ENCODE peak calls at places on chromosomes 12 and 14, in seven cellular contexts. P is hypothalamus; R is stimulated activated CD4-positive, alpha-beta T cell treated with anti-CD3 and anti-CD28 coated beads, Interleukin-2, amount 100 ng/mL, for 4 hours; L is C1 segment of cervical spinal cord; W is CD4-positive, alpha-beta memory T cell; J is GM03348; U is activated CD4-positive, alpha-beta T cell treated with anti-CD3 and anti-CD28 coated beads for 24 hours. Y is an unnamed sample.

GRCh38 chr12:14768823-14769405 is 34.4 kb downstream of the WBP11 start:
- DNase-seq in P (no peak), R (peak; percentile 7), L (no peak), W (peak; percentile 20), J (peak; percentile 6), U (no peak), Y (no peak)

GRCh38 chr14:90554341-90554740 is 157.5 kb downstream of the CALM1 start:
- DNase-seq in P (peak; percentile 87), R (no peak), L (peak; percentile 85), W (no peak), J (no peak), U (no peak), Y (no peak)

GRCh38 chr12:109029411-109029810 is 8.5 kb upstream of the SVOP start:
- DNase-seq in P (no peak), R (no peak), L (no peak), W (no peak), J (no peak), U (no peak), Y (no peak)

GRCh38 chr14:89279649-89280232 is 137.3 kb downstream of the FOXN3 start:
- DNase-seq in P (no peak), R (no peak), L (no peak), W (no peak), J (no peak), U (no peak), Y (no peak)

GRCh38 chr14:90523544-90523943 is 126.7 kb downstream of the CALM1 start:
- DNase-seq in P (no peak), R (no peak), L (no peak), W (no peak), J (peak; percentile 67), U (no peak), Y (peak; percentile 59)

GRCh38 chr14:64706552-64707193 is 2.4 kb downstream of the PLEKHG3 start:
- DNase-seq in P (peak; percentile 91), R (no peak), L (peak; percentile 84), W (no peak), J (no peak), U (no peak), Y (no peak)

GRCh38 chr12:79020106-79020505 is 155.5 kb downstream of the SYT1 start:
- DNase-seq in P (no peak), R (no peak), L (no peak), W (no peak), J (no peak), U (no peak), Y (peak; percentile 41)

GRCh38 chr14:52948039-52948438 is 2.8 kb downstream of the FERMT2 start:
- DNase-seq in P (no peak), R (no peak), L (no peak), W (no peak), J (no peak), U (no peak), Y (no peak)

GRCh38 chr14:76968621-76969063 is 59.9 kb downstream of the IRF2BPL start:
- DNase-seq in P (no peak), R (no peak), L (no peak), W (no peak), J (no peak), U (no peak), Y (no peak)

GRCh38 chr14:61620130-61620946 is 75.0 kb upstream of the HIF1A start:
- DNase-seq in P (no peak), R (peak; percentile 29), L (peak; percentile 6), W (no peak), J (peak; percentile 81), U (peak; percentile 32), Y (peak; percentile 58)

GRCh38 chr14:96213871-96214465 is 9.3 kb downstream of the BDKRB2 start:
- DNase-seq in P (no peak), R (no peak), L (no peak), W (no peak), J (no peak), U (no peak), Y (no peak)

GRCh38 chr14:52998376-52999010 is 47.6 kb upstream of the FERMT2 start:
- DNase-seq in P (no peak), R (no peak), L (no peak), W (no peak), J (peak; percentile 80), U (no peak), Y (no peak)

GRCh38 chr12:5648692-5649338 is 216.9 kb downstream of the NTF3 start:
- DNase-seq in P (no peak), R (no peak), L (no peak), W (no peak), J (peak; percentile 54), U (no peak), Y (peak; percentile 8)

GRCh38 chr14:45253070-45253753 is at the start of gene MIS18BP1:
- DNase-seq in P (peak; percentile 82), R (peak; percentile 89), L (peak; percentile 91), W (peak; percentile 94), J (peak; percentile 94), U (peak; percentile 87), Y (peak; percentile 97)

GRCh38 chr14:56686416-56686815 is 106.8 kb downstream of the TMEM260 start:
- DNase-seq in P (peak; percentile 0), R (no peak), L (peak; percentile 2), W (no peak), J (no peak), U (no peak), Y (no peak)

GRCh38 chr14:102498005-102498677 is 11.4 kb downstream of the ANKRD9 start:
- DNase-seq in P (peak; percentile 29), R (no peak), L (no peak), W (no peak), J (no peak), U (no peak), Y (no peak)

GRCh38 chr12:104410786-104411185 is 46.0 kb upstream of the CHST11 start:
- DNase-seq in P (no peak), R (no peak), L (no peak), W (no peak), J (peak; percentile 43), U (no peak), Y (no peak)

GRCh38 chr12:48973992-48974673 is 2.6 kb upstream of the WNT10B start:
- DNase-seq in P (no peak), R (no peak), L (no peak), W (no peak), J (peak; percentile 77), U (no peak), Y (no peak)

GRCh38 chr14:54599932-54600331 is 33.0 kb downstream of the SAMD4A start:
- DNase-seq in P (no peak), R (no peak), L (no peak), W (no peak), J (no peak), U (no peak), Y (peak; percentile 34)

GRCh38 chr12:49987620-49988303 is 15.0 kb downstream of the AQP6 start:
- DNase-seq in P (no peak), R (no peak), L (no peak), W (no peak), J (no peak), U (no peak), Y (no peak)

GRCh38 chr12:131950182-131950913 is 606 bp downstream of the EP400 start:
- DNase-seq in P (no peak), R (peak; percentile 57), L (no peak), W (no peak), J (peak; percentile 74), U (no peak), Y (peak; percentile 22)

GRCh38 chr14:80681651-80682050 is 259.9 kb downstream of the CEP128 start:
- DNase-seq in P (no peak), R (no peak), L (no peak), W (no peak), J (no peak), U (no peak), Y (no peak)

GRCh38 chr14:75470238-75470797 is 42.5 kb downstream of the JDP2 start:
- DNase-seq in P (no peak), R (no peak), L (no peak), W (no peak), J (no peak), U (no peak), Y (no peak)

GRCh38 chr12:53233671-53234091 is 1.7 kb upstream of the RARG start:
- DNase-seq in P (no peak), R (no peak), L (no peak), W (no peak), J (peak; percentile 67), U (no peak), Y (no peak)

GRCh38 chr12:62885242-62885641 is 49.7 kb downstream of the PPM1H start:
- DNase-seq in P (no peak), R (no peak), L (no peak), W (no peak), J (no peak), U (no peak), Y (no peak)

GRCh38 chr14:38971258-38971921 is 131.6 kb downstream of the SEC23A start:
- DNase-seq in P (no peak), R (no peak), L (no peak), W (no peak), J (no peak), U (no peak), Y (no peak)

GRCh38 chr12:77795699-77796098 is 35.0 kb upstream of the NAV3 start:
- DNase-seq in P (no peak), R (no peak), L (no peak), W (no peak), J (no peak), U (no peak), Y (peak; percentile 61)

GRCh38 chr14:36365766-36366165 is 45.3 kb upstream of the MBIP start:
- DNase-seq in P (no peak), R (no peak), L (no peak), W (no peak), J (no peak), U (no peak), Y (no peak)

Y was measured in myocyte.